ENCODE peak calls at places on chromosome 12, in six cellular contexts. U is fibroblast of the aortic adventitia, Y is type B pancreatic cell, C is psoas muscle, S is GM10248, W is lower lobe of right lung. L is an unnamed sample.
A peak's percentile ranks its signal among the peaks of the same experiment; 100 is the strongest.

GRCh38 chr12:99334737-99335136 is 312.8 kb upstream of the GARIN6 start:
- DNase-seq in C (no peak), Y (no peak), S (no peak), U (no peak), W (no peak), L (no peak)

GRCh38 chr12:24049771-24050170 is 100.3 kb upstream of the SOX5 start:
- DNase-seq in C (no peak), S (no peak), W (no peak), U (no peak), Y (no peak), L (no peak)

GRCh38 chr12:53090105-53090504 is 7.4 kb upstream of the IGFBP6 start:
- DNase-seq in S (no peak), U (no peak), Y (no peak), W (no peak), C (no peak), L (no peak)

GRCh38 chr12:80490329-80490728 is 46.3 kb downstream of the PTPRQ start:
- DNase-seq in W (no peak), S (no peak), Y (no peak), U (no peak), C (no peak), L (no peak)

GRCh38 chr12:52946334-52946733 is 2.6 kb upstream of the KRT18 start:
- DNase-seq in Y (no peak), W (no peak), C (no peak), U (peak; percentile 38), S (no peak), L (no peak)

GRCh38 chr12:96743606-96744005 is 163.5 kb upstream of the NEDD1 start:
- DNase-seq in Y (no peak), C (no peak), W (no peak), S (no peak), U (peak; percentile 54), L (no peak)

GRCh38 chr12:20044836-20045235 is 323.5 kb upstream of the PDE3A start:
- DNase-seq in U (peak; percentile 77), C (no peak), Y (no peak), S (no peak), W (no peak), L (no peak)

GRCh38 chr12:130394906-130395305 is 57.2 kb downstream of the PIWIL1 start:
- DNase-seq in Y (no peak), W (no peak), U (no peak), S (no peak), C (no peak), L (no peak)

GRCh38 chr12:65756956-65757511 is 67.2 kb upstream of the HMGA2 start:
- DNase-seq in S (peak; percentile 65), C (no peak), W (no peak), U (no peak), Y (no peak), L (no peak)

GRCh38 chr12:68871899-68872298 is 61.1 kb downstream of the CPM start:
- DNase-seq in S (peak; percentile 27), C (no peak), Y (no peak), U (peak; percentile 46), W (no peak), L (no peak)

GRCh38 chr12:51591020-51591901 is at the start of gene SCN8A:
- DNase-seq in S (peak; percentile 61), U (peak; percentile 6), W (no peak), Y (peak; percentile 78), C (peak; percentile 27), L (peak; percentile 70)

GRCh38 chr12:113136128-113136989 is 798 bp upstream of the RASAL1 start:
- DNase-seq in Y (no peak), W (peak; percentile 53), C (no peak), U (no peak), S (no peak), L (no peak)

GRCh38 chr12:90741611-90742010 is 213.4 kb downstream of the CCER1 start:
- DNase-seq in Y (no peak), W (no peak), U (no peak), C (no peak), S (no peak), L (no peak)

GRCh38 chr12:86698581-86698980 is 442.4 kb upstream of the MGAT4C start:
- DNase-seq in S (no peak), W (no peak), C (no peak), Y (no peak), U (peak; percentile 52), L (no peak)

GRCh38 chr12:69161835-69162234 is 77.5 kb upstream of the CPSF6 start:
- DNase-seq in Y (no peak), S (peak; percentile 37), U (no peak), C (no peak), W (no peak), L (no peak)

GRCh38 chr12:29164477-29165163 is 15.5 kb downstream of the FAR2 start:
- DNase-seq in W (no peak), S (peak; percentile 75), C (no peak), Y (no peak), U (peak; percentile 40), L (no peak)

GRCh38 chr12:101299346-101299745 is 19.4 kb downstream of the UTP20 start:
- DNase-seq in Y (no peak), W (no peak), U (peak; percentile 22), S (no peak), C (no peak), L (no peak)

GRCh38 chr12:54657048-54657696 is 9.0 kb upstream of the DCD start:
- DNase-seq in S (no peak), W (no peak), U (no peak), C (no peak), Y (no peak), L (no peak)

GRCh38 chr12:5554711-5555110 is 122.8 kb downstream of the NTF3 start:
- DNase-seq in C (no peak), S (no peak), W (no peak), U (no peak), Y (no peak), L (no peak)

GRCh38 chr12:67804168-67804567 is 155.6 kb downstream of the DYRK2 start:
- DNase-seq in U (no peak), S (no peak), C (no peak), W (no peak), Y (no peak), L (no peak)

GRCh38 chr12:83016226-83016835 is 329.6 kb downstream of the TMTC2 start:
- DNase-seq in U (peak; percentile 87), C (no peak), S (no peak), W (no peak), Y (no peak), L (no peak)

GRCh38 chr12:65463082-65463481 is 184.6 kb downstream of the MSRB3 start:
- DNase-seq in W (no peak), S (no peak), U (no peak), C (no peak), Y (no peak), L (no peak)

GRCh38 chr12:52189376-52190174 is 2.2 kb downstream of the KRT80 start:
- DNase-seq in C (no peak), S (no peak), Y (no peak), U (peak; percentile 75), W (no peak), L (no peak)

GRCh38 chr12:3680919-3681594 is 71.9 kb downstream of the CRACR2A start:
- DNase-seq in Y (no peak), W (no peak), C (peak; percentile 37), U (peak; percentile 33), S (no peak), L (no peak)

GRCh38 chr12:94329366-94329765 is 130.3 kb downstream of the CEP83 start:
- DNase-seq in U (peak; percentile 39), Y (no peak), S (no peak), C (no peak), W (no peak), L (no peak)
- TF ChIP-seq CTCF in U (peak; percentile 9), Y (no peak), S (no peak), C (no peak), W (no peak), L (no peak)

DNA sequence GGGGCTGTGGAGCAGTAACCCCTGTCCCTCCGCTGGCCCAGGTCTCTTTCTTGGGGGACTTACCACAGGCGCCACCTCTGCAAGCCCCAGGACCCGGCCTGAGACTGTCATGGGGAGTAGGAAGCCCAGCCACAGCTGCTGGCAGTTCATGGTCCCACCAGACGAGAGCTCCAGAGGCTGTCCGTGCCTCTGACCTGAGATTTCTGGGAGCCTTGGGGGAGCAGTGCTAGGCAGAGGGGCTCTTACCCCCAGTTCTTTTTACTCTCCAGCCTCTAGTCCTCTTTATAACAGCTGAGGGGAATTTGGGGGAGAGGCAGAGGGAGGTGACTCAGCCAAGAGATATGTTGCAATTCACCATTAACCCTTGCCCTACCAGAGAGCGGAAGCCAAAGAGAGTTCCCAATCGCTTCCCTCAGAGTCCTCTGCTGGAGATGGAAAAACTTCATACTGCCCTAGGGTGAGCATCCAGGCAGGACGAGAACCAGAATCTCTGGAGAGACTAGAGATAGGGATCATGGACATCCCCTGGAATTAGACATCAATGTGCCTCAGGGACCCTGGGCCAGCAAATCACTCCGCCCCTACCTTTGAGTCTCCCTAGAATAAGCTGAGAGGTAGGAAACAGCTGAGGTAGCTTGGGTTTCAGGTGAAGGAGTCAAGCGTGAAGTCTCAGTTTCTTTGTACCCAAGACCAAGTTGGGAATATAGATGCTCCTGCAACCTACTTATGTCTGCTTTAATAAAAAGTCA is at the start of gene MMP19:
- DNase-seq in W (no peak), U (peak; percentile 83), Y (no peak), C (no peak), S (no peak), L (no peak)
- TF ChIP-seq CTCF in W (no peak), U (no peak), Y (no peak), C (no peak), S (no peak), L (no peak)

DNA sequence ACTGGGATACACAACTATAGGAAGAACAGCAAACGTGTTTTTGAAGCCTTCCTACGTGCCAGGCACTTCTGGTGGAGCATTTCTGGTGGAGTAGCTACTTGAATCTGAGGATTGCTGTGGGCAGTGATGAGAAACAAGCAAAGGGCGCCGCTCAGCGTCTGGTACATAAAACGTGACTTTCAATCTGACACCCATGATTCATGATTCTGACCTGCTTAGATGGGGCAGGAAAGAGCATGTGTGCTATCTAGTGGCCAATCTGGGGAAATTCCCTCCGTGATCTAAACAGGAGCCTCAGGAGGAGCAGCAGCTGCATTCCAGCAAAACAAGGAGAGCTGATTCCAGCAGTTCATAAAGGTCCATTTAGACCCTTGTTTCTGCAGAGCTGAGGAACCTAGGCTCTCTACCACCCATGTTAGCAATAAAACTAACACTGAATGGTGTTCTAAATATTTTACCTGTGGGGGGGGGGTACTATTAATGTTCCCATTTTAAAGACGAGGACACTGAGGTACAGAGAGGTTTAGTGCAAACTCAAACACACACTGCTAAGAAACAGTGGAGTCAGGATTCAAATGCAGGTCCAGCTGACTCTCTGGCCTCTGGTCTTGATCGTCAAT is 37.8 kb downstream of the PAH start:
- DNase-seq in S (peak; percentile 45), Y (no peak), U (peak; percentile 12), C (peak; percentile 22), W (peak; percentile 52), L (peak; percentile 29)
- TF ChIP-seq CTCF in S (peak; percentile 62), Y (peak; percentile 73), U (no peak), C (peak; percentile 14), W (peak; percentile 36), L (peak; percentile 61)

GRCh38 chr12:104055686-104056388 is 5.8 kb upstream of the GLT8D2 start:
- DNase-seq in C (peak; percentile 25), W (peak; percentile 85), S (no peak), U (peak; percentile 84), Y (no peak), L (no peak)

GRCh38 chr12:104058796-104059195 is 5.5 kb upstream of the HCFC2 start:
- DNase-seq in C (no peak), Y (no peak), S (no peak), U (no peak), W (no peak), L (no peak)

GRCh38 chr12:104059963-104060362 is 4.4 kb upstream of the HCFC2 start:
- DNase-seq in S (no peak), W (no peak), U (no peak), Y (no peak), C (no peak), L (no peak)

GRCh38 chr12:104056419-104056972 is 6.5 kb upstream of the GLT8D2 start:
- DNase-seq in U (no peak), W (no peak), Y (no peak), C (no peak), S (no peak), L (no peak)

GRCh38 chr12:104057771-104058197 is 6.5 kb upstream of the HCFC2 start:
- DNase-seq in U (peak; percentile 47), C (no peak), S (peak; percentile 27), W (no peak), Y (no peak), L (no peak)
- TF ChIP-seq CTCF in U (peak; percentile 80), C (peak; percentile 60), S (peak; percentile 78), W (peak; percentile 62), Y (peak; percentile 76), L (peak; percentile 73)